ENCODE peak calls at places on chromosomes 13 and 19, in four cellular contexts. O is K562, M is GM12878, U is HepG2. C is an unnamed sample.

GRCh38 chr19:15810335-15810734 is 5.1 kb downstream of the OR10H1 start:
- DNase-seq in U (peak), O (peak), M (no peak), C (no peak)

GRCh38 chr13:20995245-20995829 is 66.0 kb downstream of the LATS2 start:
- DNase-seq in O (peak), U (no peak), M (no peak), C (no peak)

GRCh38 chr19:1513492-1514294 is 874 bp upstream of the ADAMTSL5 start:
- DNase-seq in O (peak), U (no peak), M (no peak), C (peak)

GRCh38 chr19:1766800-1767352 is 13.6 kb downstream of the ONECUT3 start:
- DNase-seq in U (no peak), O (peak), M (no peak), C (no peak)

GRCh38 chr19:15402411-15403150 is 16.2 kb downstream of the AKAP8L start:
- DNase-seq in O (no peak), U (no peak), M (no peak), C (no peak)

GRCh38 chr13:36163809-36164308 is 32.7 kb upstream of the DCLK1 start:
- DNase-seq in M (no peak), O (peak), U (no peak), C (no peak)

GRCh38 chr13:107767119-107767518 is 448.2 kb downstream of the LIG4 start:
- DNase-seq in M (no peak), U (no peak), O (no peak), C (no peak)

GRCh38 chr19:33895366-33895765 is 98.7 kb downstream of the KCTD15 start:
- DNase-seq in M (no peak), U (no peak), O (no peak), C (no peak)

GRCh38 chr13:79901336-79901735 is 420.4 kb downstream of the NDFIP2 start:
- DNase-seq in U (no peak), O (no peak), M (no peak), C (peak)

GRCh38 chr13:72952529-72953141 is 106.2 kb upstream of the KLF5 start:
- DNase-seq in M (no peak), O (no peak), U (no peak), C (no peak)

GRCh38 chr13:114235697-114236096 is 1.0 kb downstream of the CDC16 start:
- DNase-seq in O (no peak), U (peak), M (no peak), C (no peak)
- TF ChIP-seq ATF3 in O (no peak), U (no peak), M (no peak), C (no peak)

GRCh38 chr19:45477713-45478453 is 10.1 kb downstream of the FOSB start:
- DNase-seq in U (no peak), M (no peak), O (peak), C (no peak)
- TF ChIP-seq ETV6 in U (no peak), M (no peak), O (no peak), C (no peak)

DNA sequence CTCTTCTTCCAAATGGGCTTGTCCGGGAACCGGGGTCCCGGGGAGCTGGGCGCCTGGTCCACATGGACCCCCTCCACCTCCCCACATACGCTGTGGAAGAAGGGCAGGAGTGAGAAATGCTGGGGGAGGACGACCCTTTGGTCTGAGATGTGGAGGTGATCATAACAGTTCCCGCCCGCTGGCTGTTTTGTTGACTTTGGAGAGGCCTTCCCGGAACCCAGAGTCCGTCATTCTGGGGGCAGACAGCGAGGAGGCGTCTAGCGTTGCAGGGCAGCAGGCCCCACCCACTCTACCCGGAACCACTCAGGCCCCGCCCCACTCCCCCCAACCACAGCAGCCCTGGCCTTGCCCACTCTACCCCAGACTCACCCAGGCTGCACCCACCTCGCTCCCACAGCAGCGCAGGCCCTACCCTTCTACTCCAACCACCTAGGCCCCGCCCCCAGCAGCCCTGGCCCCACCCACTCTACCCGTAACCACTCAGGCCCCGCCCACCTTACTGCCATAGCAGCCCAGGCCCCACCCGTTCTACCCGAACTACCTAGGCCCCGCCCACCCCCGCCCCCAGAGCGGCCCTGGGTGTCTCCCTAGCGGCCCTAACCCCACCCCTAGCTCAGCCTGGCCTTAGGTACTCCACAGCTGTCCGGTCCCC is 7.1 kb downstream of the GPR108 start:
- DNase-seq in M (no peak), U (peak), O (peak), C (peak)
- TF ChIP-seq CBFB in M (no peak), U (peak), O (no peak), C (no peak)

GRCh38 chr13:98299954-98300350 is 122.9 kb upstream of the RNF113B start:
- DNase-seq in U (no peak), M (no peak), O (no peak), C (no peak)

GRCh38 chr13:98301721-98302120 is 124.7 kb upstream of the RNF113B start:
- DNase-seq in O (no peak), U (no peak), M (no peak), C (no peak)

GRCh38 chr13:98300956-98301641 is 124.0 kb upstream of the RNF113B start:
- DNase-seq in M (no peak), U (peak), O (no peak), C (no peak)

GRCh38 chr13:98298599-98298998 is 121.5 kb upstream of the RNF113B start:
- DNase-seq in O (no peak), M (no peak), U (no peak), C (no peak)

DNA sequence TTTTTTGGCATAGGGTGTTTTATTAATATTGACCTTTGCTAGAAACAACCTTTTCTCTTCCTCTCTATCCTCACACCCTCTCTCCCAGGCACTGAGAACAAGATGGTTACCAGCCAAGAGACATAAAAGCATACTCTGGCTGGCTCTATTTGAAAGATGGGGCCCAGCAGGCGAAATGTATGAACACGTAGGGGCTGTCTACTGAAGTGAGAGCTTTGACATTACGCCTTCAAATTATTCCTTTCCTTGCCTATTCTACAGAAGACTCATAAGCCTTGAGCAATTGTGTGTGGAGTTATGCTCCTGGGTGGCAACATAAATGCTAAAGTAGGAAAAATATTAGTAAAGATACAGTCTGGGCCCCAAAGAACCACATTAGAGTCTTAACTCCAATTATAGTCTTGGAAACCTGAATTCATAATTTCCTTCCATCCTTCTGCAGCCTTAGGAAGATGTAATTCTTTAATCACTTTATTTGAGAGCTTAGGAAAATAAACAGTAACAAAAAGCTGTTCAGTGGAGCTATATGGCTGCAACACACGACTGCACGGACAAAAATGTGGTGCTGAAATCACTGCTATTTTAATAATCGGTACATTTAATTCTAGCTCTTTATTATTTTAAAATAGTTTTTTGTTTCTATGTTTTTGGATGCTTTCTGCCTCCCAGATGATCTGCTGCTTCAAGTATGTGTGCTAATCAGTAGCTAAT is 122.3 kb upstream of the RNF113B start:
- DNase-seq in M (no peak), U (no peak), O (no peak), C (no peak)
- TF ChIP-seq ATF3 in M (no peak), U (no peak), O (no peak), C (no peak)

GRCh38 chr19:6734096-6734696 is 3.2 kb downstream of the GPR108 start:
- DNase-seq in M (no peak), O (peak), U (no peak), C (no peak)

GRCh38 chr19:6735181-6735891 is 2.0 kb downstream of the GPR108 start:
- DNase-seq in O (no peak), U (no peak), M (no peak), C (no peak)

GRCh38 chr19:6731822-6732221 is 5.6 kb downstream of the GPR108 start:
- DNase-seq in O (no peak), U (no peak), M (no peak), C (no peak)

GRCh38 chr19:6732803-6733337 is 4.5 kb downstream of the GPR108 start:
- DNase-seq in U (no peak), O (no peak), M (no peak), C (no peak)

GRCh38 chr19:6733338-6734095 is 3.9 kb downstream of the GPR108 start:
- DNase-seq in M (no peak), O (peak), U (no peak), C (peak)
- TF ChIP-seq ETV6 in M (no peak), O (no peak), U (no peak), C (no peak)

GRCh38 chr13:27379126-27379525 is 45.3 kb upstream of the GTF3A start:
- DNase-seq in O (no peak), U (peak), M (no peak), C (no peak)

GRCh38 chr13:27374650-27375049 is 49.8 kb upstream of the GTF3A start:
- DNase-seq in U (peak), M (no peak), O (peak), C (peak)

GRCh38 chr13:27372896-27373295 is 51.5 kb upstream of the GTF3A start:
- DNase-seq in O (no peak), U (peak), M (no peak), C (peak)

GRCh38 chr13:27374126-27374613 is 50.2 kb upstream of the GTF3A start:
- DNase-seq in O (no peak), U (no peak), M (no peak), C (no peak)

GRCh38 chr13:27375686-27376326 is 48.6 kb upstream of the GTF3A start:
- DNase-seq in U (peak), M (no peak), O (peak), C (peak)
- TF ChIP-seq CBFB in U (no peak), M (no peak), O (no peak), C (no peak)

GRCh38 chr19:50721441-50722137 is 1.6 kb upstream of the CLEC11A start:
- DNase-seq in O (no peak), M (no peak), U (no peak), C (no peak)
- TF ChIP-seq ATF3 in O (no peak), M (no peak), U (no peak), C (no peak)

GRCh38 chr13:24217601-24218281 is 57.2 kb downstream of the SPATA13 start:
- DNase-seq in U (peak), M (no peak), O (no peak), C (no peak)
- TF ChIP-seq ETV6 in U (no peak), M (no peak), O (no peak), C (no peak)

DNA sequence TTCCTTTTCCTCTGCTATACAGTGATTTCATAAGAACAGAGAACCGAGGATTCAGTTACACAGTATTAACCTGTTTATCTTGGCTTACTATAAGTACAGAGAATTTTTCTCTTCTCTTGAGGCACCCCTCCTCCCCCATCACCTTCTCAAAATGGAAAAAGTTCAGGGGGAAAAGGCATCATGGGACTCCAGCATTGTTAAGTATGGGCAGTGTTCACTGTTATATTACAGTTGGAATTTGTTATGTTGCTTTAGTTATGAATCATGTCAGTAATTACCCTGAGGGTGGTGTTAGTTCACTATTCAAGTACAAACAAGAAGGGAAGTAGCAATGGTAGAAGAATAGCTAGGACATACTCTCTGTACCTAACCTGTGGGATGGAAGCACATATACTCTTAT is 12.1 kb downstream of the LPAR6 start:
- DNase-seq in U (no peak), M (peak), O (no peak), C (no peak)
- TF ChIP-seq CBFB in U (no peak), M (no peak), O (no peak), C (no peak)

GRCh38 chr19:11377237-11377636 is 2.8 kb downstream of the SWSAP1 start:
- DNase-seq in M (no peak), O (peak), U (no peak), C (no peak)
- TF ChIP-seq ATF3 in M (peak), O (no peak), U (no peak), C (no peak)